ENCODE peak calls at places on chromosomes 1 and 21, in five cellular contexts. C is tibial nerve, V is colonic mucosa, D is stomach, N is A549. K is an unnamed sample.

GRCh38 chr1:61143821-61144220 is 61.5 kb downstream of the NFIA start:
- DNase-seq in V (no peak), C (no peak), D (no peak), N (no peak), K (no peak)

GRCh38 chr1:27550510-27551169 is 53.3 kb downstream of the AHDC1 start:
- DNase-seq in V (no peak), N (no peak), D (no peak), C (no peak), K (no peak)

GRCh38 chr1:156492013-156492590 is 8.5 kb downstream of the MEF2D start:
- DNase-seq in D (no peak), V (no peak), C (no peak), N (no peak), K (no peak)

GRCh38 chr1:10606070-10606469 is 131.3 kb downstream of the PEX14 start:
- DNase-seq in D (no peak), N (no peak), C (no peak), V (no peak), K (peak; percentile 36)

GRCh38 chr1:9350011-9350907 is 57.6 kb downstream of the SPSB1 start:
- DNase-seq in D (no peak), V (peak; percentile 29), C (no peak), N (no peak), K (peak; percentile 76)

GRCh38 chr1:42282867-42283583 is 52.0 kb downstream of the FOXJ3 start:
- DNase-seq in D (no peak), N (peak; percentile 1), V (no peak), C (no peak), K (no peak)

GRCh38 chr21:45078371-45078770 is 4.0 kb downstream of the ADARB1 start:
- DNase-seq in C (no peak), V (no peak), D (no peak), N (no peak), K (no peak)

GRCh38 chr1:178544531-178544930 is 31.6 kb downstream of the TEX35 start:
- DNase-seq in C (no peak), D (no peak), V (no peak), N (no peak), K (no peak)

GRCh38 chr1:89339039-89339438 is 24.8 kb upstream of the GBP6 start:
- DNase-seq in N (no peak), C (no peak), D (peak; percentile 38), V (no peak), K (no peak)

GRCh38 chr21:23223882-23224281 is 2225.7 kb downstream of the NCAM2 start:
- DNase-seq in V (no peak), C (no peak), D (no peak), N (no peak), K (no peak)

GRCh38 chr1:179586107-179586823 is 5.4 kb upstream of the TDRD5 start:
- DNase-seq in C (no peak), N (peak; percentile 81), D (peak; percentile 85), V (peak; percentile 72), K (no peak)

GRCh38 chr1:153344718-153345025 is 4.0 kb downstream of the PGLYRP4 start:
- DNase-seq in V (peak; percentile 27), D (no peak), C (no peak), N (no peak), K (no peak)

GRCh38 chr1:178942285-178943218 is 71.7 kb upstream of the ANGPTL1 start:
- DNase-seq in C (no peak), D (no peak), V (peak; percentile 16), N (no peak), K (peak; percentile 78)

GRCh38 chr1:15757575-15758401 is 807 bp upstream of the FBLIM1 start:
- DNase-seq in V (peak; percentile 69), C (no peak), D (no peak), N (no peak), K (no peak)

GRCh38 chr21:33948096-33948950 is 32.7 kb upstream of the ATP5PO start:
- DNase-seq in D (peak; percentile 72), N (peak; percentile 62), C (no peak), V (peak; percentile 55), K (no peak)

GRCh38 chr21:38768385-38769071 is 37.2 kb upstream of the ETS2 start:
- DNase-seq in C (no peak), D (no peak), N (peak; percentile 42), V (no peak), K (no peak)

GRCh38 chr1:246317723-246318359 is 189.2 kb downstream of the SMYD3 start:
- DNase-seq in V (no peak), N (no peak), D (no peak), C (no peak), K (no peak)

GRCh38 chr21:15735409-15735808 is 5.6 kb downstream of the USP25 start:
- DNase-seq in D (no peak), N (no peak), V (no peak), C (no peak), K (no peak)

GRCh38 chr1:117060441-117061317 is 553 bp downstream of the TTF2 start:
- DNase-seq in D (no peak), C (no peak), V (peak; percentile 61), N (peak; percentile 52), K (no peak)

GRCh38 chr1:216740334-216740733 is 17.1 kb upstream of the ESRRG start:
- DNase-seq in V (no peak), C (no peak), D (no peak), N (no peak), K (no peak)

GRCh38 chr1:216739771-216740170 is 16.5 kb upstream of the ESRRG start:
- DNase-seq in C (no peak), N (no peak), V (no peak), D (no peak), K (no peak)

GRCh38 chr1:216742625-216743024 is 19.4 kb upstream of the ESRRG start:
- DNase-seq in N (peak; percentile 11), D (no peak), C (no peak), V (no peak), K (no peak)
- TF ChIP-seq CTCF in N (peak; percentile 26), D (no peak), C (no peak), V (no peak), K (peak; percentile 50)

GRCh38 chr1:43764581-43764980 is 57.2 kb downstream of the ST3GAL3 start:
- DNase-seq in C (no peak), V (no peak), N (no peak), D (no peak), K (no peak)
- H3K4me1 ChIP-seq in C (peaks cover 29% of the 10 kb centered on the region), V (no peaks in the 10 kb centered on the region), N (peaks cover 8% of the 10 kb centered on the region), D (peaks cover 16% of the 10 kb centered on the region), K (peaks cover 9% of the 10 kb centered on the region)

DNA sequence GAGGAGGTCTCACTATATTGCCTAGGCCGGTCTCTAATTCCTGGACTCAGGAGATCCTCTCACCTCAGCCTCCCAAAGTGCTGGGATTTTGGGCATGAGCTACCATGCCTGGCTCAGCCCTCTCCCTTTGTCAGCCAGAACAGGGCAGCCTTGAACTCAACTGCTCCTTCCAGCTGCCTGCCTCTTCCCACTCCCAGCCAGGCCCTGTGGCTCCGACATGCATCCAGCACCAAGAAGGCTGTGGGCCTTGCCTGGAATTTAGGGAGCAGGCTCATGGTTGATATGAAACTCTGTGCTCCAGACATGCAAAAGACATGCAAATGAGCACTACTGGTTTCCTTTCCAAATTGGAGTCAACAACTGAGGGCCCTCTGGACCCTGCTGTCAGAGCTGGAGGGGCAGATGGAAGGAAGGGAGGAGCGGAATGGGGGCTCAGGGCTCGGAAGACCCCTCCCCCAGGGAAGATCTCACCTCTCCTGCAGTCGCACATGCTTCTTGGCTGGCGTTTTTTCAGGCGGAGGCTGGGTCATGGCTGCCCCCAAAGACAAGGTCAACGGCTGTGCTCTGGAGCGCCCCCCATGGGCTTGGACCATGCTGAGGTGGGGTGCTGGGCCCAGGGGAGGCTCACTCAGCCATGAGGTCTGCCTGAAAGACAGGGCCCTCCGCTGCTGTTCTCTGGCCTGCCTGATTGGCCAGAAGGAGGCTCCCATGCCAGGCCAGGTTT is 1.4 kb downstream of the PTPN7 start:
- DNase-seq in C (no peak), D (no peak), N (no peak), V (no peak), K (no peak)
- TF ChIP-seq CTCF in C (no peak), D (no peak), N (no peak), V (no peak), K (no peak)

DNA sequence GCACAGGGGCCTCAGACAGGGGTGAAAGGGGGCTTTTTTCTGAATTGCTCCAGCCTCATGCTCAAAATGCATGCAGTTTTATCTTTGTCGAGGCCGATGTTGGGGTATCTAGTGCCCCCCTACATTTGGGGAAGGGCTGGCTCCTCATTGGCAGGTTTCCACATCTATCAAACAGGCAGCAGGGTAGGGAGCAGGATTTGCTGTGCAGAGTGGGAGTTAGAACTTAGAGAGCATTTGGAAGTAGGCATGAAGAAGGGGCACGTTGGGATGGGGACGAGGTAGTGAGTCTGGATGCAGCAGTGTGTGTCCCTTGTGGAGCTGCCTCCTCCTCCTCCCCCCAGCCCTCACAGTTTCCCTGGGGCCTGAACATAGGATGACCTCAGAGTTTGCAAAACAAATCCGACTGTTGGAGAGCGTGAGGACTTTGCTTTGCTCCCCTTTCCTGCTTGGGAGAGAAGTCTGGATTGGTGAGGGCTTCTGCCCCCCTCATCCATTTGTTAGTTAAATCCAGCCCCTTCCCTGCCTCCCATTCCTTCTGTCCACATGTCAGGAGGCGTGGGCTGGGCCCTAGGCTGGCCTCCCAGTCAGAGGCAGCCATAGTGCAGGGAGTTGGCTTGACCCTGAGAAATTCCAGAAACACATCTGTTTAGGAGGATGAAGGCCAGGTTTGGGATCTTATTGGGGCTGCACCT is 36.9 kb upstream of the GPR37L1 start:
- DNase-seq in D (peak; percentile 28), N (peak; percentile 87), V (peak; percentile 68), C (no peak), K (no peak)
- H3K4me1 ChIP-seq in D (peaks cover 34% of the 10 kb centered on the region), N (peaks cover 58% of the 10 kb centered on the region), V (no peaks in the 10 kb centered on the region), C (peaks cover 39% of the 10 kb centered on the region), K (no peaks in the 10 kb centered on the region)

GRCh38 chr1:145859491-145860159 is 744 bp upstream of the PIAS3 start:
- DNase-seq in V (peak; percentile 93), N (peak; percentile 82), C (peak; percentile 89), D (peak; percentile 94), K (peak; percentile 90)

GRCh38 chr1:145858238-145858936 is 494 bp downstream of the PIAS3 start:
- DNase-seq in N (peak; percentile 48), V (peak; percentile 75), D (peak; percentile 61), C (peak; percentile 41), K (peak; percentile 62)

GRCh38 chr1:145858937-145859490 is at the start of gene PIAS3:
- DNase-seq in D (peak; percentile 97), N (peak; percentile 93), C (peak; percentile 94), V (peak; percentile 97), K (peak; percentile 93)

GRCh38 chr1:145857170-145857569 is 1.7 kb downstream of the PIAS3 start:
- DNase-seq in C (no peak), V (no peak), N (no peak), D (no peak), K (no peak)

DNA sequence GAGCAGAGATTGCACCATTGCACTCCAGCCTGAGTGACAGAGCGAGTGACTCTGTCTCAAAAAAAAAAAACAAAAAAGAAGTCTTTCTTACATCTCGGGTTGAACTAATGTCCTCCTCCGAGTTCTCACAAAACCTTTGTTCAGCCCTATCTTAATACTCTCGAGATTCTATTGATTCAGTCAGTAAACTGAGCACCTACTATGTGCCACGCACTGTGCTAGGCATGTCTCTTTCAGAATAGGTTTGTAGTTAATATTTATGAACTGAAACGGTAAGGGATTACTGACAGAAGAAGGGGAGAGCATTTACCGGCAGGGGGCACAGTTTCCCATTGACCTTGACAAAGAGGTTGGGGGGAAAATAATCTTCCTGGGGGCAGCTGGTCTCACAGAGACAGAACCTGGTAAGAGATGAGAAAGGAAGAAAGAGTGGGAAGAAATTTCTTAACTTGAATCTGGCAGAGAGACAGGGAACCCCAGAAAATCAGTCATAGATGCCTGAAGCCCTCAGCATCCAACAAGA is 3.4 kb downstream of the PIAS3 start:
- DNase-seq in V (no peak), C (no peak), N (no peak), D (no peak), K (no peak)
- TF ChIP-seq CTCF in V (no peak), C (no peak), N (peak; percentile 40), D (no peak), K (no peak)

GRCh38 chr1:205668951-205669340 is 11.4 kb downstream of the SLC45A3 start:
- DNase-seq in C (no peak), V (peak; percentile 38), D (no peak), N (no peak), K (no peak)
- H3K4me1 ChIP-seq in C (peaks cover 26% of the 10 kb centered on the region), V (peaks cover 45% of the 10 kb centered on the region), D (peaks cover 90% of the 10 kb centered on the region), N (peaks cover 20% of the 10 kb centered on the region), K (peaks cover 38% of the 10 kb centered on the region)

K was measured in right atrium auricular region.